ENCODE peak calls at places on chromosomes 6 and 20, in ten cellular contexts. One of them, this sample, is unnamed.

GRCh38 chr6:134446228-134446848 is 128.4 kb upstream of the SGK1 start:
- DNase-seq in H1: no peak
- DNase-seq in lower lobe of right lung: no peak
- DNase-seq in right lobe of liver: no peak
- DNase-seq in body of pancreas: no peak
- DNase-seq in heart right ventricle: no peak
- DNase-seq in hepatocyte: no peak
- DNase-seq in bronchial epithelial cell: peak
- DNase-seq in breast epithelium: no peak
- DNase-seq in cardiac muscle cell: peak
- DNase-seq in this sample: no peak

GRCh38 chr20:52056203-52057062 is 135.1 kb downstream of the ZFP64 start:
- DNase-seq in breast epithelium: no peak
- DNase-seq in heart right ventricle: no peak
- DNase-seq in cardiac muscle cell: peak
- DNase-seq in H1: no peak
- DNase-seq in right lobe of liver: no peak
- DNase-seq in body of pancreas: no peak
- DNase-seq in hepatocyte: no peak
- DNase-seq in lower lobe of right lung: no peak
- DNase-seq in bronchial epithelial cell: peak
- DNase-seq in this sample: peak

GRCh38 chr6:89963391-89963790 is 69.1 kb downstream of the GJA10 start:
- DNase-seq in bronchial epithelial cell: peak
- DNase-seq in heart right ventricle: no peak
- DNase-seq in breast epithelium: no peak
- DNase-seq in cardiac muscle cell: peak
- DNase-seq in lower lobe of right lung: no peak
- DNase-seq in H1: no peak
- DNase-seq in hepatocyte: no peak
- DNase-seq in body of pancreas: no peak
- DNase-seq in right lobe of liver: no peak
- DNase-seq in this sample: no peak

GRCh38 chr6:168631589-168631988 is 190.6 kb downstream of the SMOC2 start:
- DNase-seq in heart right ventricle: no peak
- DNase-seq in right lobe of liver: no peak
- DNase-seq in breast epithelium: no peak
- DNase-seq in cardiac muscle cell: no peak
- DNase-seq in H1: no peak
- DNase-seq in body of pancreas: no peak
- DNase-seq in lower lobe of right lung: no peak
- DNase-seq in hepatocyte: no peak
- DNase-seq in bronchial epithelial cell: peak
- DNase-seq in this sample: no peak

GRCh38 chr20:43955244-43956191 is 40.9 kb downstream of the TOX2 start:
- DNase-seq in body of pancreas: no peak
- DNase-seq in bronchial epithelial cell: peak
- DNase-seq in right lobe of liver: no peak
- DNase-seq in cardiac muscle cell: peak
- DNase-seq in lower lobe of right lung: no peak
- DNase-seq in heart right ventricle: no peak
- DNase-seq in H1: no peak
- DNase-seq in hepatocyte: no peak
- DNase-seq in breast epithelium: no peak
- DNase-seq in this sample: peak

GRCh38 chr6:43334466-43335095 is 26.0 kb upstream of the CRIP3 start:
- DNase-seq in heart right ventricle: no peak
- DNase-seq in cardiac muscle cell: peak
- DNase-seq in H1: no peak
- DNase-seq in right lobe of liver: no peak
- DNase-seq in breast epithelium: no peak
- DNase-seq in hepatocyte: peak
- DNase-seq in lower lobe of right lung: no peak
- DNase-seq in bronchial epithelial cell: peak
- DNase-seq in body of pancreas: no peak
- DNase-seq in this sample: peak

GRCh38 chr6:54010340-54011276 is 100.6 kb upstream of the MLIP start:
- DNase-seq in breast epithelium: no peak
- DNase-seq in right lobe of liver: peak
- DNase-seq in heart right ventricle: no peak
- DNase-seq in lower lobe of right lung: no peak
- DNase-seq in cardiac muscle cell: peak
- DNase-seq in hepatocyte: peak
- DNase-seq in body of pancreas: no peak
- DNase-seq in bronchial epithelial cell: no peak
- DNase-seq in H1: no peak
- DNase-seq in this sample: no peak

GRCh38 chr6:15642276-15642675 is 20.6 kb downstream of the DTNBP1 start:
- DNase-seq in body of pancreas: no peak
- DNase-seq in breast epithelium: no peak
- DNase-seq in lower lobe of right lung: no peak
- DNase-seq in bronchial epithelial cell: no peak
- DNase-seq in hepatocyte: no peak
- DNase-seq in cardiac muscle cell: peak
- DNase-seq in H1: peak
- DNase-seq in heart right ventricle: no peak
- DNase-seq in right lobe of liver: no peak
- DNase-seq in this sample: no peak

GRCh38 chr6:133623065-133623464 is 265.8 kb upstream of the TCF21 start:
- DNase-seq in bronchial epithelial cell: peak
- DNase-seq in hepatocyte: no peak
- DNase-seq in H1: no peak
- DNase-seq in right lobe of liver: no peak
- DNase-seq in lower lobe of right lung: no peak
- DNase-seq in body of pancreas: no peak
- DNase-seq in cardiac muscle cell: peak
- DNase-seq in heart right ventricle: no peak
- DNase-seq in breast epithelium: no peak
- DNase-seq in this sample: peak

GRCh38 chr6:41080623-41081022 is 7.8 kb downstream of the NFYA start:
- DNase-seq in bronchial epithelial cell: no peak
- DNase-seq in right lobe of liver: no peak
- DNase-seq in H1: no peak
- DNase-seq in hepatocyte: no peak
- DNase-seq in breast epithelium: no peak
- DNase-seq in lower lobe of right lung: no peak
- DNase-seq in body of pancreas: no peak
- DNase-seq in cardiac muscle cell: no peak
- DNase-seq in heart right ventricle: no peak
- DNase-seq in this sample: no peak

GRCh38 chr6:75757295-75757694 is 8.3 kb downstream of the MYO6 start:
- DNase-seq in body of pancreas: no peak
- DNase-seq in hepatocyte: no peak
- DNase-seq in breast epithelium: no peak
- DNase-seq in right lobe of liver: no peak
- DNase-seq in bronchial epithelial cell: no peak
- DNase-seq in cardiac muscle cell: no peak
- DNase-seq in H1: no peak
- DNase-seq in heart right ventricle: no peak
- DNase-seq in lower lobe of right lung: no peak
- DNase-seq in this sample: no peak

GRCh38 chr6:31822038-31822821 is 5.3 kb upstream of the HSPA1B start:
- DNase-seq in lower lobe of right lung: peak
- DNase-seq in breast epithelium: peak
- DNase-seq in heart right ventricle: peak
- DNase-seq in right lobe of liver: peak
- DNase-seq in bronchial epithelial cell: peak
- DNase-seq in body of pancreas: peak
- DNase-seq in H1: peak
- DNase-seq in hepatocyte: peak
- DNase-seq in cardiac muscle cell: peak
- DNase-seq in this sample: no peak

GRCh38 chr6:102853249-102853955 is 1459.9 kb downstream of the GRIK2 start:
- DNase-seq in hepatocyte: peak
- DNase-seq in heart right ventricle: no peak
- DNase-seq in body of pancreas: no peak
- DNase-seq in H1: no peak
- DNase-seq in breast epithelium: no peak
- DNase-seq in right lobe of liver: no peak
- DNase-seq in lower lobe of right lung: no peak
- DNase-seq in cardiac muscle cell: no peak
- DNase-seq in bronchial epithelial cell: no peak
- DNase-seq in this sample: no peak

GRCh38 chr6:6005467-6006427 is 978 bp downstream of the NRN1 start:
- DNase-seq in breast epithelium: no peak
- DNase-seq in bronchial epithelial cell: no peak
- DNase-seq in lower lobe of right lung: no peak
- DNase-seq in heart right ventricle: no peak
- DNase-seq in cardiac muscle cell: no peak
- DNase-seq in H1: no peak
- DNase-seq in body of pancreas: no peak
- DNase-seq in hepatocyte: no peak
- DNase-seq in right lobe of liver: no peak
- DNase-seq in this sample: no peak

GRCh38 chr6:143678980-143679379 is 1.2 kb downstream of the PHACTR2 start:
- DNase-seq in lower lobe of right lung: no peak
- DNase-seq in body of pancreas: no peak
- DNase-seq in hepatocyte: no peak
- DNase-seq in H1: no peak
- DNase-seq in right lobe of liver: no peak
- DNase-seq in heart right ventricle: no peak
- DNase-seq in bronchial epithelial cell: peak
- DNase-seq in cardiac muscle cell: no peak
- DNase-seq in breast epithelium: no peak
- DNase-seq in this sample: no peak

GRCh38 chr6:9140861-9141534 is 705.7 kb upstream of the SLC35B3 start:
- DNase-seq in right lobe of liver: no peak
- DNase-seq in cardiac muscle cell: no peak
- DNase-seq in hepatocyte: peak
- DNase-seq in bronchial epithelial cell: peak
- DNase-seq in H1: no peak
- DNase-seq in lower lobe of right lung: no peak
- DNase-seq in breast epithelium: no peak
- DNase-seq in body of pancreas: peak
- DNase-seq in heart right ventricle: no peak
- DNase-seq in this sample: no peak

GRCh38 chr6:142935553-142936517 is 9.1 kb downstream of the HIVEP2 start:
- DNase-seq in cardiac muscle cell: no peak
- DNase-seq in heart right ventricle: no peak
- DNase-seq in bronchial epithelial cell: no peak
- DNase-seq in hepatocyte: no peak
- DNase-seq in breast epithelium: no peak
- DNase-seq in lower lobe of right lung: no peak
- DNase-seq in body of pancreas: no peak
- DNase-seq in right lobe of liver: no peak
- DNase-seq in H1: no peak
- DNase-seq in this sample: no peak

GRCh38 chr6:21049572-21049971 is 515.3 kb downstream of the CDKAL1 start:
- DNase-seq in body of pancreas: no peak
- DNase-seq in heart right ventricle: no peak
- DNase-seq in cardiac muscle cell: peak
- DNase-seq in breast epithelium: no peak
- DNase-seq in H1: no peak
- DNase-seq in lower lobe of right lung: no peak
- DNase-seq in bronchial epithelial cell: no peak
- DNase-seq in hepatocyte: no peak
- DNase-seq in right lobe of liver: no peak
- DNase-seq in this sample: no peak

GRCh38 chr20:31770243-31770642 is 31.2 kb downstream of the TPX2 start:
- DNase-seq in breast epithelium: no peak
- DNase-seq in hepatocyte: no peak
- DNase-seq in lower lobe of right lung: no peak
- DNase-seq in right lobe of liver: no peak
- DNase-seq in heart right ventricle: no peak
- DNase-seq in body of pancreas: no peak
- DNase-seq in cardiac muscle cell: no peak
- DNase-seq in H1: no peak
- DNase-seq in bronchial epithelial cell: no peak
- DNase-seq in this sample: no peak
- H3K4me3 ChIP-seq in breast epithelium: peak
- H3K4me3 ChIP-seq in hepatocyte: no peak
- H3K4me3 ChIP-seq in lower lobe of right lung: no peak
- H3K4me3 ChIP-seq in right lobe of liver: no peak
- H3K4me3 ChIP-seq in heart right ventricle: no peak
- H3K4me3 ChIP-seq in body of pancreas: no peak
- H3K4me3 ChIP-seq in cardiac muscle cell: no peak
- H3K4me3 ChIP-seq in H1: no peak
- H3K4me3 ChIP-seq in bronchial epithelial cell: no peak
- H3K4me3 ChIP-seq in this sample: no peak

DNA sequence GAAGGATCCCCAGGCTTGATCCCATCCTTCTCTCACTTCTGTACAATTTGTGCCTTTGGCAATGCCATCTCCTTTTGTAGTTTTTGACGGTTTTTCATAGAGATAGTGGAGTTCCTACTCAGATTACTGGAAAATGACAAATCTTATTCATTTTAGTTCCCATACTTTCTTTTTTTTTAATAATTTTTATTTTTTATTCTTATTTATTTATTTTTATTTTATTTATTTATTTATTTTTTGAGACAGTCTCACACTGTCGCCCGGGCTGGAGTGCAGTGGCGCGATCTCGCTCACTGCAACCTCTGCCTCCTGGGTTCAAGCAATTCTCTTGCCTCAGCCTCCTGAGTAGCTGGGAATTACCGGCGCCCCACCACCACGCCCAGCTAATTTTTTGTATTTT is 4.3 kb upstream of the GABBR1 start:
- DNase-seq in heart right ventricle: no peak
- DNase-seq in right lobe of liver: no peak
- DNase-seq in body of pancreas: no peak
- DNase-seq in bronchial epithelial cell: no peak
- DNase-seq in cardiac muscle cell: no peak
- DNase-seq in hepatocyte: no peak
- DNase-seq in lower lobe of right lung: no peak
- DNase-seq in breast epithelium: peak
- DNase-seq in H1: no peak
- DNase-seq in this sample: no peak
- TF ChIP-seq CTCF in heart right ventricle: no peak
- TF ChIP-seq CTCF in right lobe of liver: no peak
- TF ChIP-seq CTCF in body of pancreas: no peak
- TF ChIP-seq CTCF in bronchial epithelial cell: no peak
- TF ChIP-seq CTCF in cardiac muscle cell: no peak
- TF ChIP-seq CTCF in hepatocyte: no peak
- TF ChIP-seq CTCF in lower lobe of right lung: no peak
- TF ChIP-seq CTCF in breast epithelium: no peak
- TF ChIP-seq CTCF in H1: no peak
- TF ChIP-seq CTCF in this sample: no peak

DNA sequence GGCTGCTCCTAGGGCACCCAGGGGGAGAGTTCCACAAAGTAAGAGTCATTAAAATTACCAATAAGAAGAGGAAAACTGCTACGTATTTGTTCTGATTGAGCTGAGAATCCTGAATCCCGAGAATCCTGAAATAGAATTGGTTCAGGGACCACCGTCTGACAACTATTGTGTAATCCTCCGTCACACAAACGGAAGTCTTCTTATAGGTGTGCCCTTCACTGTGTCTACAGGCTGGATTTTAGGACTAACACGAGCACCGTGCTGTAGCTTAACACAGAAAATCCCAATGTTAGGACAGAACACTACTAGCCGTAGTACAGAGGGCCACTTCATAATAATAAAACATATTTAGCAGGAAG is 50.6 kb upstream of the RNF182 start:
- DNase-seq in bronchial epithelial cell: no peak
- DNase-seq in cardiac muscle cell: no peak
- DNase-seq in hepatocyte: no peak
- DNase-seq in lower lobe of right lung: no peak
- DNase-seq in H1: no peak
- DNase-seq in heart right ventricle: no peak
- DNase-seq in breast epithelium: no peak
- DNase-seq in body of pancreas: no peak
- DNase-seq in right lobe of liver: no peak
- DNase-seq in this sample: no peak
- H3K4me3 ChIP-seq in bronchial epithelial cell: peak
- H3K4me3 ChIP-seq in cardiac muscle cell: no peak
- H3K4me3 ChIP-seq in hepatocyte: peak
- H3K4me3 ChIP-seq in lower lobe of right lung: peak
- H3K4me3 ChIP-seq in H1: no peak
- H3K4me3 ChIP-seq in heart right ventricle: peak
- H3K4me3 ChIP-seq in breast epithelium: peak
- H3K4me3 ChIP-seq in body of pancreas: no peak
- H3K4me3 ChIP-seq in right lobe of liver: peak
- H3K4me3 ChIP-seq in this sample: no peak

GRCh38 chr6:151448623-151449022 is 3.3 kb downstream of the RMND1 start:
- DNase-seq in H1: no peak
- DNase-seq in hepatocyte: no peak
- DNase-seq in heart right ventricle: no peak
- DNase-seq in cardiac muscle cell: no peak
- DNase-seq in body of pancreas: no peak
- DNase-seq in lower lobe of right lung: no peak
- DNase-seq in right lobe of liver: no peak
- DNase-seq in bronchial epithelial cell: no peak
- DNase-seq in breast epithelium: no peak
- DNase-seq in this sample: no peak
- TF ChIP-seq CTCF in H1: no peak
- TF ChIP-seq CTCF in hepatocyte: no peak
- TF ChIP-seq CTCF in heart right ventricle: no peak
- TF ChIP-seq CTCF in cardiac muscle cell: no peak
- TF ChIP-seq CTCF in body of pancreas: no peak
- TF ChIP-seq CTCF in lower lobe of right lung: no peak
- TF ChIP-seq CTCF in right lobe of liver: no peak
- TF ChIP-seq CTCF in bronchial epithelial cell: no peak
- TF ChIP-seq CTCF in breast epithelium: no peak
- TF ChIP-seq CTCF in this sample: no peak